ENCODE peak calls at places on chromosome 13, in eight cellular contexts. One of them, this sample, is unnamed. For H3K9me3, the result is how much of the 10 kb centered on the place peaks cover.

GRCh38 chr13:88068316-88068715 is 397.1 kb downstream of the SLITRK5 start:
- DNase-seq in CD8-positive, alpha-beta memory T cell: no peak
- DNase-seq in heart right ventricle: no peak
- DNase-seq in left ventricle myocardium inferior: no peak
- DNase-seq in CD4-positive, alpha-beta memory T cell: no peak
- DNase-seq in AG04450: peak
- DNase-seq in cardiac muscle cell: peak
- DNase-seq in CD8-positive, alpha-beta T cell: no peak
- DNase-seq in this sample: no peak

GRCh38 chr13:71786815-71787214 is 80.2 kb downstream of the DACH1 start:
- DNase-seq in heart right ventricle: no peak
- DNase-seq in CD8-positive, alpha-beta T cell: no peak
- DNase-seq in AG04450: no peak
- DNase-seq in CD4-positive, alpha-beta memory T cell: no peak
- DNase-seq in left ventricle myocardium inferior: no peak
- DNase-seq in CD8-positive, alpha-beta memory T cell: no peak
- DNase-seq in cardiac muscle cell: no peak
- DNase-seq in this sample: no peak

GRCh38 chr13:25874907-25875306 is 176.9 kb downstream of the SHISA2 start:
- DNase-seq in AG04450: no peak
- DNase-seq in CD8-positive, alpha-beta memory T cell: peak
- DNase-seq in left ventricle myocardium inferior: no peak
- DNase-seq in heart right ventricle: no peak
- DNase-seq in cardiac muscle cell: no peak
- DNase-seq in CD8-positive, alpha-beta T cell: peak
- DNase-seq in CD4-positive, alpha-beta memory T cell: peak
- DNase-seq in this sample: peak

GRCh38 chr13:111893071-111893606 is 173.8 kb upstream of the SOX1 start:
- DNase-seq in AG04450: no peak
- DNase-seq in cardiac muscle cell: no peak
- DNase-seq in CD4-positive, alpha-beta memory T cell: no peak
- DNase-seq in CD8-positive, alpha-beta memory T cell: no peak
- DNase-seq in heart right ventricle: no peak
- DNase-seq in CD8-positive, alpha-beta T cell: no peak
- DNase-seq in left ventricle myocardium inferior: no peak
- DNase-seq in this sample: no peak

GRCh38 chr13:42873081-42873480 is 91.7 kb downstream of the FAM216B start:
- DNase-seq in left ventricle myocardium inferior: no peak
- DNase-seq in heart right ventricle: no peak
- DNase-seq in CD4-positive, alpha-beta memory T cell: no peak
- DNase-seq in CD8-positive, alpha-beta T cell: no peak
- DNase-seq in AG04450: no peak
- DNase-seq in cardiac muscle cell: no peak
- DNase-seq in CD8-positive, alpha-beta memory T cell: no peak
- DNase-seq in this sample: no peak

GRCh38 chr13:109807345-109807744 is 21.0 kb upstream of the IRS2 start:
- DNase-seq in heart right ventricle: no peak
- DNase-seq in CD8-positive, alpha-beta memory T cell: no peak
- DNase-seq in cardiac muscle cell: no peak
- DNase-seq in left ventricle myocardium inferior: no peak
- DNase-seq in CD8-positive, alpha-beta T cell: no peak
- DNase-seq in AG04450: no peak
- DNase-seq in CD4-positive, alpha-beta memory T cell: no peak
- DNase-seq in this sample: no peak

GRCh38 chr13:79528759-79529191 is 47.8 kb downstream of the NDFIP2 start:
- DNase-seq in heart right ventricle: no peak
- DNase-seq in cardiac muscle cell: no peak
- DNase-seq in CD8-positive, alpha-beta T cell: no peak
- DNase-seq in CD4-positive, alpha-beta memory T cell: no peak
- DNase-seq in AG04450: no peak
- DNase-seq in left ventricle myocardium inferior: no peak
- DNase-seq in CD8-positive, alpha-beta memory T cell: no peak
- DNase-seq in this sample: no peak

GRCh38 chr13:108200781-108201398 is 14.4 kb downstream of the LIG4 start:
- DNase-seq in cardiac muscle cell: no peak
- DNase-seq in CD8-positive, alpha-beta memory T cell: no peak
- DNase-seq in left ventricle myocardium inferior: no peak
- DNase-seq in CD8-positive, alpha-beta T cell: no peak
- DNase-seq in AG04450: no peak
- DNase-seq in CD4-positive, alpha-beta memory T cell: no peak
- DNase-seq in heart right ventricle: no peak
- DNase-seq in this sample: no peak

GRCh38 chr13:84706004-84706710 is 823.9 kb upstream of the SLITRK1 start:
- DNase-seq in CD8-positive, alpha-beta T cell: no peak
- DNase-seq in cardiac muscle cell: no peak
- DNase-seq in CD8-positive, alpha-beta memory T cell: no peak
- DNase-seq in AG04450: no peak
- DNase-seq in heart right ventricle: no peak
- DNase-seq in CD4-positive, alpha-beta memory T cell: no peak
- DNase-seq in left ventricle myocardium inferior: no peak
- DNase-seq in this sample: no peak

GRCh38 chr13:21060063-21060826 is 1.1 kb downstream of the LATS2 start:
- DNase-seq in left ventricle myocardium inferior: peak
- DNase-seq in AG04450: no peak
- DNase-seq in CD8-positive, alpha-beta T cell: no peak
- DNase-seq in cardiac muscle cell: peak
- DNase-seq in CD4-positive, alpha-beta memory T cell: peak
- DNase-seq in heart right ventricle: peak
- DNase-seq in CD8-positive, alpha-beta memory T cell: no peak
- DNase-seq in this sample: no peak

GRCh38 chr13:23810842-23811241 is 78.4 kb downstream of the MIPEP start:
- DNase-seq in CD8-positive, alpha-beta T cell: no peak
- DNase-seq in CD8-positive, alpha-beta memory T cell: no peak
- DNase-seq in heart right ventricle: no peak
- DNase-seq in AG04450: no peak
- DNase-seq in cardiac muscle cell: no peak
- DNase-seq in CD4-positive, alpha-beta memory T cell: no peak
- DNase-seq in left ventricle myocardium inferior: no peak
- DNase-seq in this sample: no peak

GRCh38 chr13:31882794-31883193 is 143.5 kb downstream of the RXFP2 start:
- DNase-seq in CD8-positive, alpha-beta T cell: no peak
- DNase-seq in CD8-positive, alpha-beta memory T cell: no peak
- DNase-seq in cardiac muscle cell: no peak
- DNase-seq in left ventricle myocardium inferior: no peak
- DNase-seq in AG04450: no peak
- DNase-seq in CD4-positive, alpha-beta memory T cell: no peak
- DNase-seq in heart right ventricle: no peak
- DNase-seq in this sample: no peak

GRCh38 chr13:21522130-21522529 is 63.0 kb upstream of the ZDHHC20 start:
- DNase-seq in CD8-positive, alpha-beta memory T cell: no peak
- DNase-seq in AG04450: no peak
- DNase-seq in CD8-positive, alpha-beta T cell: no peak
- DNase-seq in left ventricle myocardium inferior: no peak
- DNase-seq in CD4-positive, alpha-beta memory T cell: no peak
- DNase-seq in cardiac muscle cell: no peak
- DNase-seq in heart right ventricle: no peak
- DNase-seq in this sample: no peak

GRCh38 chr13:72204291-72204690 is 337.3 kb upstream of the DACH1 start:
- DNase-seq in cardiac muscle cell: no peak
- DNase-seq in AG04450: no peak
- DNase-seq in CD8-positive, alpha-beta memory T cell: no peak
- DNase-seq in CD8-positive, alpha-beta T cell: no peak
- DNase-seq in heart right ventricle: no peak
- DNase-seq in CD4-positive, alpha-beta memory T cell: no peak
- DNase-seq in left ventricle myocardium inferior: no peak
- DNase-seq in this sample: no peak

GRCh38 chr13:76383671-76384461 is 502.3 kb downstream of the KCTD12 start:
- DNase-seq in CD4-positive, alpha-beta memory T cell: no peak
- DNase-seq in AG04450: peak
- DNase-seq in heart right ventricle: peak
- DNase-seq in CD8-positive, alpha-beta memory T cell: no peak
- DNase-seq in left ventricle myocardium inferior: no peak
- DNase-seq in CD8-positive, alpha-beta T cell: no peak
- DNase-seq in cardiac muscle cell: peak
- DNase-seq in this sample: no peak

GRCh38 chr13:86932935-86933334 is 738.2 kb upstream of the SLITRK5 start:
- DNase-seq in CD8-positive, alpha-beta memory T cell: no peak
- DNase-seq in cardiac muscle cell: peak
- DNase-seq in CD4-positive, alpha-beta memory T cell: no peak
- DNase-seq in heart right ventricle: no peak
- DNase-seq in left ventricle myocardium inferior: no peak
- DNase-seq in AG04450: no peak
- DNase-seq in CD8-positive, alpha-beta T cell: no peak
- DNase-seq in this sample: no peak

DNA sequence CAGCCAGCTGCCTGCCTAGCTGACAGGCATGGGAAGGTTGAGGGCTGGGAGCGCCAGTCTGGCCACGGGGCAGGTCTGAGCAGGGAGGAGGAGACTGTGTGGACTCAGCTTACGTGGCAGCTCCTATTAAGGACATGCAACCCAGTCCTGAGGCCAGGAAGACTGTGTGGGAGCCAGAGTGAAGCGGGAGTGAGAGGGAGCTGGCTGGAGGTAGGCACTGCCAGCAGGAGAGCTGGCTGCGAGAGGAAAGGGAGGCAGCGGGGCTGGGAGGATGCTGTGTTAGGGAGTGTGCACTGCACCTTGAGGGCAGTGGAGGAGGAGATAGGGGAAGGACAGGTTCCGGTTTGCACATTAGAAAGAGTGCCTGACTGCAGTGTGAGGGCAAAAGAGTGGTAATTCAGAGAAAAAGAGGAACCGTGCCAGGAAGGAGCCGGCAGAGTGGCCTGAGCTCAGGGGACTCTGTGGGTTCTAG is 99.2 kb downstream of the SLC7A1 start:
- DNase-seq in left ventricle myocardium inferior: peak
- DNase-seq in AG04450: no peak
- DNase-seq in cardiac muscle cell: peak
- DNase-seq in CD4-positive, alpha-beta memory T cell: no peak
- DNase-seq in CD8-positive, alpha-beta T cell: no peak
- DNase-seq in CD8-positive, alpha-beta memory T cell: no peak
- DNase-seq in heart right ventricle: peak
- DNase-seq in this sample: no peak
- H3K27ac ChIP-seq in left ventricle myocardium inferior: peak
- H3K27ac ChIP-seq in AG04450: no peak
- H3K27ac ChIP-seq in cardiac muscle cell: no peak
- H3K27ac ChIP-seq in CD4-positive, alpha-beta memory T cell: no peak
- H3K27ac ChIP-seq in CD8-positive, alpha-beta T cell: no peak
- H3K27ac ChIP-seq in CD8-positive, alpha-beta memory T cell: no peak
- H3K27ac ChIP-seq in heart right ventricle: no peak
- H3K27ac ChIP-seq in this sample: no peak

DNA sequence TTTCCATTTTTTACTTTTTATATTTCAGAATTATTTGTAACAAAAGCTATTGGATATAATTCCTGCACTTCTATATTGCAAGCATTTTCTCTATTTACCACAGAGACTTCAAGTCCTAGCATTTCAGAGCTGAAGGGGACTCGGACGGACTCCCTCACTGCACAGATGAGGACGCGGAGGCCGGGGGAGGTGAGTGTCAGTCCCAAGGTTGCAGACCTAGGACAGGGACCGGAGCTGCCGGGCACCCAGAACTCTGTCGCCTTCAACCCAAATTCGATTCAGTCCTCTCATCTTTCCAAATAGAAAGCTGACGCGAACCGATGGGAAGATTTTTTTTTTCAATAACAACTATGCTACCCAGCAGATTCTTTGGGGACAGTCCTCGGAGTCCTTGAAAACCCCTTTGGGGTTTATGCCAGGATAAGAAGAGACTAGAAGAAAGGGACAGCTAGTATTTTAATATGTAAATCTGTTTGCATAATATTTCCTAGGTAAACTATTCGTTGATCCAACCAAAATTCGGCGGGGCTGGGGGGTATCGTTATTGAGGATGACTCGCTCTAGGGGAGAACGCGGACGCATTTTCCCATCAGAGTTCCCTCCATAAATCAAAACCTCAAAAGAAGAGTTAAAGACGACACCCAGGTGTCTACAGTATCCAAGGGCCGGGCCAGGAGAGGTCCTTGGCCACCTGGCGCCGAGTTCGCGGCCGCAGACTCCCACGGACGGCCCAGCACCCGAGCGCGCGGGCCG is 804 bp downstream of the FLT3 start:
- DNase-seq in CD8-positive, alpha-beta memory T cell: no peak
- DNase-seq in AG04450: no peak
- DNase-seq in heart right ventricle: no peak
- DNase-seq in CD4-positive, alpha-beta memory T cell: no peak
- DNase-seq in cardiac muscle cell: no peak
- DNase-seq in CD8-positive, alpha-beta T cell: no peak
- DNase-seq in left ventricle myocardium inferior: no peak
- DNase-seq in this sample: no peak
- H3K4me3 ChIP-seq in CD8-positive, alpha-beta memory T cell: no peak
- H3K4me3 ChIP-seq in AG04450: no peak
- H3K4me3 ChIP-seq in heart right ventricle: peak
- H3K4me3 ChIP-seq in CD4-positive, alpha-beta memory T cell: no peak
- H3K4me3 ChIP-seq in cardiac muscle cell: peak
- H3K4me3 ChIP-seq in CD8-positive, alpha-beta T cell: peak
- H3K4me3 ChIP-seq in left ventricle myocardium inferior: peak
- H3K4me3 ChIP-seq in this sample: no peak

DNA sequence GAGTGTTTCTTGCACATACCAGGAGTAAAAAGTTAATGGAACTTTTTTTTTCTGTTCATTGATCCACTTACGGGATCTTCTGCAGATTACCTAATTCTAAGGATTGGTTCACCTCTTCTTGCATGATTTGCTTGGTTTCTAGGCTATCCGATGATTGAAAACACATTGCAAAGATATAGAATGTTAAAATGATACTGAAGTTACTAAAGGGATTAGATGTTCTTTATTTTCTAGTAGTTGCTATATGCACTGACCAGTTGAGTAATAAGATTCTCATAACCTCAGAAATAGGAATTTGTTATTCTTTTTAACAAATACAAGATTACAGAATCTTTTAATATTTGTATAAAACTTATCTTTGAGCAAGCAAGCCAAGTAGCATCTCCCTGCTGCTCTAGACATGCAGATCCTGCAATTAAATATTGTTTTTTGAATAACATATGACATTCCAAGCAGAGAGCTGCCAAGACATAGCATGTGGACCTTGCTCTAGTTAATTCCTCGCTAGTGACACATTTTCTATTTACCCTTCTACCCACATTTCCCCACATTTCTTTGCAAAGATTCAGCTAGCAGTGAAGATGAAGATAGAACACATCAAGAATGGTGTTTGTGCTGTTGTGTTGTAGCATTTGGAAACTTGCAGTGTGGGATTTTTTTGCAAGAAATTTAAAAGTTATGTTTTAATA is 51.7 kb upstream of the RNF113B start:
- DNase-seq in heart right ventricle: no peak
- DNase-seq in CD8-positive, alpha-beta memory T cell: no peak
- DNase-seq in left ventricle myocardium inferior: no peak
- DNase-seq in AG04450: no peak
- DNase-seq in cardiac muscle cell: no peak
- DNase-seq in CD4-positive, alpha-beta memory T cell: no peak
- DNase-seq in CD8-positive, alpha-beta T cell: no peak
- DNase-seq in this sample: no peak
- H3K9me3 ChIP-seq in heart right ventricle: under half
- H3K9me3 ChIP-seq in CD8-positive, alpha-beta memory T cell: under half
- H3K9me3 ChIP-seq in left ventricle myocardium inferior: under half
- H3K9me3 ChIP-seq in AG04450: under half
- H3K9me3 ChIP-seq in cardiac muscle cell: under half
- H3K9me3 ChIP-seq in CD4-positive, alpha-beta memory T cell: under half
- H3K9me3 ChIP-seq in CD8-positive, alpha-beta T cell: under half
- H3K9me3 ChIP-seq in this sample: under half

DNA sequence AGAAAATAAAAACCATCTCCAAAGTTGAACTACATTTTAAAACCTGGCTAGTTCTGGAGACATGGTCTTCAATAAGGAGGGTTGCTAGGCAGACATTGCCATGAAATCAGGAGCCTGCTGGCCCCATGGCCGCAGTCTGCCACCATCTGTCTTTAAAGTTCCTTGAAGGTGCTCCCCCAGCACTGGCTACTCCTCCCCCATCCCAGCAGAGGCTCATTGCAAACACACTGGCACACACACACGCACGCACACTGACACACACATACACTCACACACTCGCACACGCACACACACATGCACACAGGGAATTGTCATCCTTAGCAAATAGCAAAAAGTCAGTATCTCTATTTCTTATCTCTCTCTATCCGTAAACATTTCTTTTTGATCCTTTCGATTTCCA is 68.4 kb downstream of the ZIC5 start:
- DNase-seq in heart right ventricle: no peak
- DNase-seq in left ventricle myocardium inferior: no peak
- DNase-seq in CD8-positive, alpha-beta memory T cell: no peak
- DNase-seq in cardiac muscle cell: no peak
- DNase-seq in AG04450: no peak
- DNase-seq in CD4-positive, alpha-beta memory T cell: no peak
- DNase-seq in CD8-positive, alpha-beta T cell: no peak
- DNase-seq in this sample: no peak
- H3K27ac ChIP-seq in heart right ventricle: no peak
- H3K27ac ChIP-seq in left ventricle myocardium inferior: no peak
- H3K27ac ChIP-seq in CD8-positive, alpha-beta memory T cell: no peak
- H3K27ac ChIP-seq in cardiac muscle cell: no peak
- H3K27ac ChIP-seq in AG04450: no peak
- H3K27ac ChIP-seq in CD4-positive, alpha-beta memory T cell: no peak
- H3K27ac ChIP-seq in CD8-positive, alpha-beta T cell: no peak
- H3K27ac ChIP-seq in this sample: no peak

This sample was measured in CD4-positive, CD25-positive, alpha-beta regulatory T cell.